ENCODE peak calls at places on chromosomes 13 and 19, in five cellular contexts. U is mammary epithelial cell, Y is uterus, C is fibroblast of lung, R is thoracic aorta. Q is an unnamed sample.

GRCh38 chr19:34985249-34986022 is 14.7 kb upstream of the GRAMD1A start:
- DNase-seq in U (no peak), Y (no peak), C (peak), R (no peak), Q (peak)

GRCh38 chr19:11208526-11209471 is 11.5 kb upstream of the KANK2 start:
- DNase-seq in U (no peak), Y (no peak), C (no peak), R (no peak), Q (no peak)

GRCh38 chr13:112146073-112146360 is 79.1 kb downstream of the SOX1 start:
- DNase-seq in U (no peak), Y (no peak), C (no peak), R (no peak), Q (no peak)

GRCh38 chr13:99282264-99283231 is 24.4 kb upstream of the GPR18 start:
- DNase-seq in U (no peak), Y (no peak), C (no peak), R (no peak), Q (no peak)

GRCh38 chr13:33353646-33354045 is 68.1 kb upstream of the STARD13 start:
- DNase-seq in U (no peak), Y (no peak), C (no peak), R (no peak), Q (no peak)

GRCh38 chr13:99600318-99600717 is 99.0 kb downstream of the TM9SF2 start:
- DNase-seq in U (no peak), Y (no peak), C (no peak), R (no peak), Q (no peak)

GRCh38 chr13:33015791-33016323 is 366 bp upstream of the KL start:
- DNase-seq in U (no peak), Y (peak), C (no peak), R (no peak), Q (no peak)

GRCh38 chr19:10288662-10289166 is 1.0 kb upstream of the ICAM5 start:
- DNase-seq in U (no peak), Y (no peak), C (no peak), R (no peak), Q (peak)

GRCh38 chr13:82713681-82714405 is 1168.4 kb downstream of the SLITRK1 start:
- DNase-seq in U (peak), Y (no peak), C (peak), R (no peak), Q (peak)

DNA sequence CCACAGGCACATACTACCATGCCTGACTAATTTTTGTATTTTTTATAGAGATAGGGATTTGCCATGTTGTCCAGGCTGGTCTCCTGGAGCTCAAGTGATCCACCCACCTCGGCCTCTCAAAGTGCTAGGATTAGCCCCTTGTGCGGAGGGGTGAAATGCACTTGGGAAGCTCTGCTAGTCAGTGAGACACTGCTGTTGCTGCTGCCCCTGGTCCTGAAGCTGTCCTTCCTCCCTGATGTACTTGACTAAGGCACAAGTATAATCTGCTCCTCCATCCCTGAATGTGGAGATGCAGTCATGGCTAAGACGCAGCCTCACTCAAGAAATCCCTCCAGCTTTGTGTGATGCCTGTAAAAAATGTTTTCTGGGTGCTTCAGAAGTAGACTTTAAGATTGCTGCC is 124.5 kb downstream of the KCTD15 start:
- DNase-seq in U (no peak), Y (no peak), C (no peak), R (no peak), Q (no peak)
- H3K4me3 ChIP-seq in U (no peak), Y (no peak), C (no peak), R (no peak), Q (no peak)

DNA sequence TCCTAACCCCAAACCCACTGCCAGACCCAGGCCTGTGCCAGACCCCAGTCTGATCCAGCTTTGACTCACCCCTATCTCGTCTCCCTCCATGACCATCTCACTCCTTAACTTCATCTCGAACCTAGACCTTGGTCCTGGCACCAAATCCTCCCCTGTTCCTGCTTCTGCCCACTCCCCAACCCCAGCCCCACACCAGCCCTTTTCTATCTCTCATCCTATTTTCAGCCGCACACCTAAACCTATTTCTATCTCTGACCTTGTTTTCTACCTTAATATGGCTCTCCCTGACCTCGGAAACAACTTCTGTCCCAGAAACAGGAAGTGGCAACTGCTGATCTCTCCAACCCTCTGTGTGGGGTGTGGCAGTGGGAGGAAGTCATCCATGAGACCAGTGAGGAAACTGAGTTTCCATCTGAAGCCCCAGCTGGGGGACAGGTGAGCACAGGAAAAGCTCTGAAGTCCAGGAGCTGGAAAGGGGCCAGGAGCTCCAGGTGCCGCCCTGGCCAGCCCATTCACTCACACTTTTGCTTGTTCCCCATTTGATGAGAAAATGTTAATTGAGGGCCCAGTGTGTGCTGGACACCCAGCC is 13.7 kb downstream of the PTH2 start:
- DNase-seq in U (no peak), Y (no peak), C (no peak), R (no peak), Q (no peak)
- TF ChIP-seq CTCF in U (no peak), Y (no peak), C (no peak), R (no peak), Q (no peak)

DNA sequence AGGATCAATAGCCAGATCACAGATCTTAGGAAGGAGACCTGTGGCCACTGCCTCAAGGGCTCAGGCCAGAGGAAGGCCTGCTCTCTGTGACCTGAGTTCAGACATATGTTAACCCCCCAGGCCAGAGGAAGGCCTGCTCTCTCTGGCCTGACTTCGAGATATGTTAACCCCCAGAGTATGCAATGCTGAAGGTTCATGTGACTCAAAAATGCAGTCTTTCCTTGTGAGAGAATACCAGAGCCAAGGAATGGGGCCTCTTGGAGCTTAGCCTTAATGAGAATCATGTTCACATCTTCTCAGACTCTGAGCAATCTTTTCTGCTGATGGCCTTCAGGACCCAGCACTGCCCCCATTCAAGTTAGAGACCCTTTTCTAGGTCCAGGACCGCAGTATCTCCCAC is 36.7 kb downstream of the MBNL2 start:
- DNase-seq in U (no peak), Y (no peak), C (no peak), R (no peak), Q (no peak)
- H3K4me3 ChIP-seq in U (no peak), Y (no peak), C (no peak), R (no peak), Q (no peak)

GRCh38 chr19:6248856-6249255 is 30.9 kb downstream of the MLLT1 start:
- DNase-seq in U (no peak), Y (no peak), C (no peak), R (no peak), Q (no peak)

GRCh38 chr19:6248341-6248740 is 31.4 kb downstream of the MLLT1 start:
- DNase-seq in U (no peak), Y (no peak), C (no peak), R (no peak), Q (no peak)

GRCh38 chr19:6250909-6251308 is 28.9 kb downstream of the MLLT1 start:
- DNase-seq in U (no peak), Y (no peak), C (peak), R (no peak), Q (no peak)

GRCh38 chr19:6250024-6250605 is 29.7 kb downstream of the MLLT1 start:
- DNase-seq in U (peak), Y (no peak), C (peak), R (no peak), Q (no peak)

GRCh38 chr19:6249296-6249695 is 30.5 kb downstream of the MLLT1 start:
- DNase-seq in U (no peak), Y (no peak), C (no peak), R (no peak), Q (no peak)
- TF ChIP-seq CTCF in U (no peak), Y (no peak), C (no peak), R (no peak), Q (no peak)

GRCh38 chr19:53883741-53884140 is 1.7 kb downstream of the PRKCG start:
- DNase-seq in U (no peak), Y (no peak), C (no peak), R (no peak), Q (no peak)

GRCh38 chr19:53883231-53883661 is 1.2 kb downstream of the PRKCG start:
- DNase-seq in U (no peak), Y (no peak), C (no peak), R (no peak), Q (no peak)

GRCh38 chr19:53880716-53881481 is 1.1 kb upstream of the PRKCG start:
- DNase-seq in U (no peak), Y (no peak), C (no peak), R (no peak), Q (no peak)

GRCh38 chr19:53881482-53882390 is at the start of gene PRKCG:
- DNase-seq in U (peak), Y (no peak), C (no peak), R (no peak), Q (peak)

DNA sequence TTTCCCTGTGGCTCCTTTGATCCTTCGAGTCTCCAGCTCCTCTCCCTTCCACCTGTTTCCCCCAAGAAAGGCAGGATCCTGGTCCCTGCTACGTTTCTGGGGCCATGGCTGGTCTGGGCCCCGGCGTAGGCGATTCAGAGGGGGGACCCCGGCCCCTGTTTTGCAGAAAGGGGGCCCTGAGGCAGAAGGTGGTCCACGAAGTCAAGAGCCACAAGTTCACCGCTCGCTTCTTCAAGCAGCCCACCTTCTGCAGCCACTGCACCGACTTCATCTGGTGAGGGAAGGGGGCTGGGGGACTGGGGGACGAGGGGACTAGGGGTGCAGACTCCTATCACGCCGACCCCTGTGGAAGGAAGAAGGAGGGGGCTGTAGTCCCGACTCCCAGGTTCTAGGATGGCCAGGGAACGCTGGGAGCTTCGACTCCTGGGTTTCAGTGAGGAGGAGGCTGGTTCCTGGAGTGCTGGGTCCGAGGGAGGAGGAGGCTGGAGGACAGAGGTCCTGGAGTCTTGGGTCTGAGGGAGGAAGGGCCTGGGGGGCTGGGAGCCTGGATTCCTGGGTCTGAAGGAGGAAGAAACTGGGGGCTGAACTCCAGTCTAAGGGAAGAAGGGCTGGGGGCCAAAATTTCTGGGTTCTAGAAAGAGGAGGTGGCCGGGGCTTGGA is 524 bp downstream of the PRKCG start:
- DNase-seq in U (no peak), Y (no peak), C (no peak), R (no peak), Q (no peak)
- H3K4me3 ChIP-seq in U (no peak), Y (no peak), C (no peak), R (peak), Q (no peak)

GRCh38 chr13:74040200-74040599 is 94.0 kb downstream of the KLF12 start:
- DNase-seq in U (no peak), Y (no peak), C (peak), R (no peak), Q (peak)
- TF ChIP-seq CTCF in U (peak), Y (no peak), C (peak), R (peak), Q (peak)

DNA sequence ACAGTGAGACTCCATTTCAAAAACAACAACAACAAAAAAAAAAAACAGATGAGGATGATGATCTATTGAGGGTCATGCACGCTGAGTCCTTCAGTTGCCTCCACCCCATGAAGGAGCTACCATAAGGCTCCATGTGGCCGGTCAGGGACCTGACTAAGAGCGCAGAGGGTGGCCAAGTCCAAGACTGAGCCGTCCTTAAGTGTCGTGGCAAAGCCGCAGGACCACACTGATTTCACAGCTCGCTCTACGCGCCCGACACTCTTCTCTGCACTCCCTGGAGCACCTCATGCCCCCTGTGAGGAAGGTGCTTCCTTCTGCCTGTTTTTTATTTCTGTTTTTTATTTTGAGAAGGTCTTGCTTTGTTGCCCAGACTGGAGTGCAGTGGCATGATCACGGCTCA is 12.3 kb downstream of the TTYH1 start:
- DNase-seq in U (no peak), Y (no peak), C (no peak), R (no peak), Q (no peak)
- H3K4me3 ChIP-seq in U (no peak), Y (no peak), C (no peak), R (no peak), Q (no peak)

GRCh38 chr19:50663280-50663790 is 14.1 kb downstream of the C19orf81 start:
- DNase-seq in U (no peak), Y (no peak), C (no peak), R (no peak), Q (no peak)
- TF ChIP-seq CTCF in U (no peak), Y (no peak), C (no peak), R (no peak), Q (no peak)

DNA sequence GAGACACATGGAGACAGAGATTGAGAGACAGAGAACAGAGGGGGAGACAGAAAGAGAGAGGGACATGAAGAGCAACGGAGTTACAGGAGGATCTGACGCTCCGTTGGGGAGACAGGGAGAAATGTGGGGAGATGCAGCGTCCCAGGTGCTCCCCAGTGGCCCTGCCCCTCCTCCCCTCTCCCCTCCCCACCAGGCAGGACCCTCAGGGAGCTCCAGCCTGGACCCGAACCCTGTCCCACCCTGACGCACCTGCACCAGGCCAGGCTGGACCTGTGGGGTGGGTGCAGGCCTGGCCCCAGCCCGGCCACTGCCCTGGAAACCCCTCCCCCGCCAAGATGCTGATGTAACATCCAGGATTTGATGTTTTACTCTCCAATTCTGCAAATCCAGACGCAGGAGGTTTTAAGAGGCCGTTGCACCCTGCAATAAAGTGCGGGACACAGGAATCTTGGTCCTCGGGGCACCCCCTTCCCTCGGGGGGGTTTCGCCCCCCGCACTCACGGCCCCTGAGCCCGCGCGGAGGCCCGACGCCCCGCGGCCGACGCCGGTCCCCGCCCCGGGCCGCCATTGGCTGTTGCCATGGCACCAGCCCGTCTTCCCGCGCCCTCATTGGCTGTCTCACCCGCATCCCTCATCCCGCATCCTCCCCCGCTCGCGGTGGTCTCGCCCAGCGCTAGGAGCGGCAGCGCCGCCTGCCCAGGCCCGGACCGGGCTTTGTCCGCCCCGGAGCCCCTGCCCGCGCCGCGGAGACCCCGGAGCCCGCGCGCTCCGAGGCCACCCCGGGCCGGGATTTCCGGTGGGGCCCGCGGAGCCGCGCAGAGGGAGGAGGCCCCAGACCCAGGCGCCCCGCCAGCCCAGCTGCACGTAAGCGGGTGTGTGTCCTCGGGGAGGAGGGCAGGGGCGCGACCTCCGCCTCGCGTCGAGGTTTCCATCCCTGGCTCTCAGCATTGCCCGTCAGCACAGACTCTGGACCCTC is at the start of gene APC2:
- DNase-seq in U (no peak), Y (no peak), C (peak), R (no peak), Q (no peak)
- H3K4me3 ChIP-seq in U (no peak), Y (no peak), C (peak), R (no peak), Q (no peak)

Q was measured in epithelial cell of esophagus.